ENCODE peak calls at places on chromosome 12, in four cellular contexts. One of them, this sample, is unnamed.

GRCh38 chr12:47604474-47604873 is 101.4 kb downstream of the RPAP3 start:
- DNase-seq in mesendoderm: no peak
- DNase-seq in H1: no peak
- DNase-seq in IMR-90: peak
- DNase-seq in this sample: no peak

GRCh38 chr12:122413516-122414404 is 8.7 kb downstream of the CLIP1 start:
- DNase-seq in mesendoderm: no peak
- DNase-seq in H1: no peak
- DNase-seq in IMR-90: no peak
- DNase-seq in this sample: no peak

GRCh38 chr12:13223176-13223806 is 26.8 kb downstream of the EMP1 start:
- DNase-seq in mesendoderm: no peak
- DNase-seq in H1: no peak
- DNase-seq in IMR-90: peak
- DNase-seq in this sample: no peak

GRCh38 chr12:10067942-10068341 is 30.8 kb downstream of the CLEC1A start:
- DNase-seq in mesendoderm: no peak
- DNase-seq in IMR-90: no peak
- DNase-seq in H1: no peak
- DNase-seq in this sample: no peak

GRCh38 chr12:6532051-6532926 is 2.0 kb upstream of the GAPDH start:
- DNase-seq in H1: no peak
- DNase-seq in IMR-90: peak
- DNase-seq in mesendoderm: peak
- DNase-seq in this sample: peak

GRCh38 chr12:26374934-26375333 is 179.6 kb downstream of the SSPN start:
- DNase-seq in H1: no peak
- DNase-seq in mesendoderm: no peak
- DNase-seq in IMR-90: peak
- DNase-seq in this sample: no peak

GRCh38 chr12:3515506-3515905 is 24.5 kb downstream of the PRMT8 start:
- DNase-seq in IMR-90: no peak
- DNase-seq in H1: no peak
- DNase-seq in mesendoderm: no peak
- DNase-seq in this sample: peak

GRCh38 chr12:118715647-118716046 is 265.7 kb upstream of the SRRM4 start:
- DNase-seq in H1: no peak
- DNase-seq in IMR-90: no peak
- DNase-seq in mesendoderm: no peak
- DNase-seq in this sample: no peak

GRCh38 chr12:80230068-80230467 is 130.7 kb downstream of the OTOGL start:
- DNase-seq in IMR-90: no peak
- DNase-seq in mesendoderm: peak
- DNase-seq in H1: peak
- DNase-seq in this sample: peak

GRCh38 chr12:64749466-64750202 is 9.6 kb downstream of the GNS start:
- DNase-seq in H1: no peak
- DNase-seq in IMR-90: no peak
- DNase-seq in mesendoderm: no peak
- DNase-seq in this sample: no peak

DNA sequence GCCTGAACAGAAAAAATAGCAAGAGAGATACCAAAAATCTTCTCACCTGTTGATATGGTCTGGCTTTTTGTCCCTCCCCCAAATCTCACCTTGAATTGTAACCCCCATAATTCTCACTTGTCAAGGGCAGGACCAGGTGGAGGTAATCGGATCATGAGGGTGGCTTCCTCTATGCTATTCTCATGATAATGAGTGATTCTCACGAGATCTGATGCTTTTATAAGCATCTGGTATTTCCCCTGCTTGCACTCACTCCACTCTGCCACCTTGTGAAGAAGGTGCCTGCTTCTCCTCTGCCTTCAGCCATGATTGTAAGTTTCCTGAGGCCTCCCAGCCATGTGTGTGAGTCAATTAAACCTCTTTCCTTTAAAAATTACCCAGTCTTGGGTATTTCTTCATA is 291.2 kb downstream of the CPNE8 start:
- DNase-seq in IMR-90: no peak
- DNase-seq in H1: no peak
- DNase-seq in mesendoderm: peak
- DNase-seq in this sample: no peak
- H4K5ac ChIP-seq in IMR-90: no peak
- H4K5ac ChIP-seq in H1: no peak
- H4K5ac ChIP-seq in mesendoderm: no peak
- H4K5ac ChIP-seq in this sample: no peak

GRCh38 chr12:132456944-132457495 is 32.9 kb upstream of the FBRSL1 start:
- DNase-seq in mesendoderm: peak
- DNase-seq in H1: no peak
- DNase-seq in IMR-90: no peak
- DNase-seq in this sample: no peak
- H3K4ac ChIP-seq in mesendoderm: no peak
- H3K4ac ChIP-seq in H1: no peak
- H3K4ac ChIP-seq in IMR-90: no peak
- H3K4ac ChIP-seq in this sample: no peak

DNA sequence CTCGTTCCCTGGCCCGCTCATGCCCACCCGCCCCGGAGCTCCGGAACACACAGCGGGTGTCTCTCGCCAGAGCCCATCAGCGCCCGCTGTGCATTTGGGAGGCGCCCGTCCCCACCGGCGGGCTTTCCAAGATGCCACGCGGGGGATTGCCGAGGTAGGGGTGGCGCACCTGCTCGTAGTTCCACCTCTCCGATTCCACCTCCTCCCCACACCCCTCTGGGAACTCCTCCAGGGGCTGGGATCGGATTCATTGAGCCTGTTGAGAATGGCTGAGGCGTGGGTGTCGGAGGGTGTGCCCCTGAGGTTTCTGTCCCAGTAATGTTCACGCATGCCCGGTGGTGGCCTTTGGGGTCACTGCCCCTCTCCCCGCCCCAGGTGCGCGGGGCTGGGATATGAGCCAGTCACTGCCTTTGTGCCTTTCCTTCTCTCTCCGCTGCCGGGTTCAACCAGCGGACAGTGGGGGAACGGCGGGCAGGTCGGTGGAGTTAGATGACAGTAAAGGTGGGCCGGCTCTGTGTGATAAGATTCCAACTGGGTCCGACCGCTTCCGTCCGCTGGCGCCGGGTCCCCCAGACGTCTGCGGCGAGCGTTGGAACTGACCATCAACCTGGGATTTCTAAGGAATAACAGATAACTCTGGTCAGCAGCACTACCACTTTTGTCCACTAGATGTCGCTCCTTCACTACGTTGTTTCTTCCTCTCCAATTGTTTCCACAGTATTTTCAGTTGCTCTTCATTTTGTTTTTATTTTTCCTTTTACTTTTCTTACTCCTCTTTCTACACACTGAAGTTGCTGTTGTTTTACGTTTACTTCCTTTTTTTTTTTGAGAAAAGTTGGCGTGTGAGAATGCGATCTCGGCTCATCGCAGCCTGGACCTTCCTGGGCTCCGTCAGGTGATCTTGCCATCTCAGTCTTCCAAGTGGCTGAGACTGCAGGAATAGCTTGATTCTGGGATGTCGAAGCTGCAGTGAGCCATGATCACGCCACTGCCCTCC is 178.1 kb upstream of the ALG10B start:
- DNase-seq in IMR-90: peak
- DNase-seq in mesendoderm: peak
- DNase-seq in H1: no peak
- DNase-seq in this sample: peak
- H4K5ac ChIP-seq in IMR-90: no peak
- H4K5ac ChIP-seq in mesendoderm: no peak
- H4K5ac ChIP-seq in H1: no peak
- H4K5ac ChIP-seq in this sample: no peak

GRCh38 chr12:31962076-31962475 is 2.9 kb downstream of the RESF1 start:
- DNase-seq in H1: no peak
- DNase-seq in mesendoderm: peak
- DNase-seq in IMR-90: no peak
- DNase-seq in this sample: no peak

GRCh38 chr12:31966558-31967205 is 7.5 kb downstream of the RESF1 start:
- DNase-seq in H1: no peak
- DNase-seq in IMR-90: no peak
- DNase-seq in mesendoderm: peak
- DNase-seq in this sample: no peak

GRCh38 chr12:31967569-31967968 is 8.4 kb downstream of the RESF1 start:
- DNase-seq in H1: no peak
- DNase-seq in IMR-90: no peak
- DNase-seq in mesendoderm: no peak
- DNase-seq in this sample: no peak

GRCh38 chr12:31964280-31964679 is 5.1 kb downstream of the RESF1 start:
- DNase-seq in IMR-90: no peak
- DNase-seq in H1: no peak
- DNase-seq in mesendoderm: no peak
- DNase-seq in this sample: no peak

GRCh38 chr12:31965090-31965489 is 5.9 kb downstream of the RESF1 start:
- DNase-seq in mesendoderm: peak
- DNase-seq in H1: no peak
- DNase-seq in IMR-90: no peak
- DNase-seq in this sample: no peak
- H3K4ac ChIP-seq in mesendoderm: no peak
- H3K4ac ChIP-seq in H1: no peak
- H3K4ac ChIP-seq in IMR-90: no peak
- H3K4ac ChIP-seq in this sample: no peak

GRCh38 chr12:50156641-50157040 is 10.5 kb downstream of the CERS5 start:
- DNase-seq in H1: no peak
- DNase-seq in mesendoderm: no peak
- DNase-seq in IMR-90: no peak
- DNase-seq in this sample: no peak
- H4K5ac ChIP-seq in H1: no peak
- H4K5ac ChIP-seq in mesendoderm: no peak
- H4K5ac ChIP-seq in IMR-90: no peak
- H4K5ac ChIP-seq in this sample: no peak

GRCh38 chr12:87427770-87428169 is 601.4 kb downstream of the C12orf50 start:
- DNase-seq in IMR-90: no peak
- DNase-seq in mesendoderm: no peak
- DNase-seq in H1: no peak
- DNase-seq in this sample: no peak
- H3K4ac ChIP-seq in IMR-90: no peak
- H3K4ac ChIP-seq in mesendoderm: no peak
- H3K4ac ChIP-seq in H1: no peak
- H3K4ac ChIP-seq in this sample: no peak

GRCh38 chr12:50276068-50276467 is 7.3 kb downstream of the LIMA1 start:
- DNase-seq in mesendoderm: no peak
- DNase-seq in H1: no peak
- DNase-seq in IMR-90: no peak
- DNase-seq in this sample: no peak
- H4K5ac ChIP-seq in mesendoderm: no peak
- H4K5ac ChIP-seq in H1: no peak
- H4K5ac ChIP-seq in IMR-90: no peak
- H4K5ac ChIP-seq in this sample: no peak

DNA sequence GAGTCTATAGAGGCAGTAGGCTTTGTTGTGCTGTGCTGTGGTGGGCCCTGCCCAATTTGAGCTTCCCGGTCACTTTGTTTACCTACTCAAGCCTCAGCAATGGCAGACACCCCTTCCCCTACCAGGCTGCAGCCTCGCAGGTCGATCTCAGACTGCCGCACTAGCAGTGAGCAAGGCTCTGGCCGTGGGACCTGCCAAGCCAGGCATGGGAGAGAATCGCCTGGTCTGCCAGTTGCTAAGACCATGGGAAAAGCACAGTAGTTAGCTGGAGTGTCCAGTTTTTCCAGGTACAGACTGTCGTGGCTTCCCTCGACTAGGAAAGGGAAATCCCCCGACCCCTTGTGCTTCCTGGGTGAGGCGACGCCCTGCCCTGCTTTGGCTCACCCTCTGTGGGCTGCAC is 26.3 kb downstream of the ANO6 start:
- DNase-seq in H1: no peak
- DNase-seq in IMR-90: no peak
- DNase-seq in mesendoderm: no peak
- DNase-seq in this sample: no peak
- H3K4ac ChIP-seq in H1: no peak
- H3K4ac ChIP-seq in IMR-90: no peak
- H3K4ac ChIP-seq in mesendoderm: no peak
- H3K4ac ChIP-seq in this sample: no peak

GRCh38 chr12:30110505-30110904 is 326.8 kb upstream of the TMTC1 start:
- DNase-seq in mesendoderm: no peak
- DNase-seq in IMR-90: no peak
- DNase-seq in H1: no peak
- DNase-seq in this sample: no peak
- H4K5ac ChIP-seq in mesendoderm: no peak
- H4K5ac ChIP-seq in IMR-90: no peak
- H4K5ac ChIP-seq in H1: no peak
- H4K5ac ChIP-seq in this sample: no peak

GRCh38 chr12:45732250-45732649 is 2.7 kb downstream of the ARID2 start:
- DNase-seq in mesendoderm: no peak
- DNase-seq in H1: no peak
- DNase-seq in IMR-90: peak
- DNase-seq in this sample: no peak
- H3K4ac ChIP-seq in mesendoderm: no peak
- H3K4ac ChIP-seq in H1: no peak
- H3K4ac ChIP-seq in IMR-90: no peak
- H3K4ac ChIP-seq in this sample: no peak

This sample was measured in H9.